ENCODE peak calls at places on chromosomes 1 and 21, in seven cellular contexts. I is choroid plexus epithelial cell, M is cardiac muscle cell, Z is fibroblast of mammary gland, Y is epithelial cell of esophagus, L is colonic mucosa, B is tibial nerve. E is an unnamed sample.

GRCh38 chr1:55854911-55855310 is 639.7 kb upstream of the USP24 start:
- DNase-seq in Z (no peak), B (no peak), Y (no peak), I (peak), M (no peak), L (no peak), E (no peak)

GRCh38 chr1:151720974-151721787 is at the start of gene RIIAD1:
- DNase-seq in M (peak), Y (peak), Z (peak), I (peak), B (peak), L (no peak), E (no peak)

GRCh38 chr1:109466440-109467300 is at the start of gene SYPL2:
- DNase-seq in B (peak), I (peak), L (peak), Z (peak), M (peak), Y (no peak), E (no peak)

GRCh38 chr1:219442575-219442974 is 170.3 kb downstream of the ZC3H11B start:
- DNase-seq in I (no peak), M (no peak), Z (peak), B (no peak), L (no peak), Y (no peak), E (no peak)

GRCh38 chr1:46193984-46194570 is 4.2 kb downstream of the POMGNT1 start:
- DNase-seq in I (peak), M (no peak), Z (no peak), B (no peak), L (no peak), Y (no peak), E (no peak)

GRCh38 chr1:44421374-44422028 is 16.4 kb downstream of the RNF220 start:
- DNase-seq in B (no peak), Y (peak), L (no peak), Z (no peak), I (no peak), M (no peak), E (no peak)

GRCh38 chr1:61174060-61174788 is 91.9 kb downstream of the NFIA start:
- DNase-seq in L (no peak), Y (no peak), Z (no peak), M (no peak), B (no peak), I (no peak), E (no peak)

GRCh38 chr1:204418174-204419063 is 6.8 kb upstream of the PPP1R15B start:
- DNase-seq in I (peak), Y (no peak), B (no peak), L (peak), Z (peak), M (no peak), E (peak)

GRCh38 chr1:103069201-103069600 is 39.1 kb downstream of the COL11A1 start:
- DNase-seq in L (no peak), Z (no peak), M (no peak), Y (no peak), I (peak), B (no peak), E (no peak)

GRCh38 chr1:116569776-116570357 is 959 bp downstream of the CD58 start:
- DNase-seq in I (no peak), B (no peak), Y (peak), Z (peak), L (peak), M (no peak), E (no peak)

GRCh38 chr1:234721476-234722266 is 111.7 kb upstream of the IRF2BP2 start:
- DNase-seq in Y (no peak), Z (peak), I (peak), L (peak), B (peak), M (no peak), E (no peak)
- H3K4me3 ChIP-seq in Y (no peak), Z (no peak), I (no peak), L (no peak), B (peak), M (no peak), E (no peak)

GRCh38 chr21:42021751-42022430 is 11.7 kb upstream of the ZBTB21 start:
- DNase-seq in L (no peak), M (no peak), Z (no peak), B (no peak), Y (no peak), I (peak), E (no peak)

GRCh38 chr21:42016364-42016985 is 6.3 kb upstream of the ZBTB21 start:
- DNase-seq in Z (peak), B (no peak), Y (no peak), I (no peak), L (no peak), M (no peak), E (no peak)

GRCh38 chr21:42019706-42020105 is 9.5 kb upstream of the ZBTB21 start:
- DNase-seq in B (no peak), M (no peak), Y (no peak), I (no peak), Z (no peak), L (no peak), E (no peak)

GRCh38 chr21:42022906-42023305 is 12.7 kb upstream of the ZBTB21 start:
- DNase-seq in Z (no peak), I (no peak), L (no peak), B (no peak), Y (no peak), M (no peak), E (no peak)

DNA sequence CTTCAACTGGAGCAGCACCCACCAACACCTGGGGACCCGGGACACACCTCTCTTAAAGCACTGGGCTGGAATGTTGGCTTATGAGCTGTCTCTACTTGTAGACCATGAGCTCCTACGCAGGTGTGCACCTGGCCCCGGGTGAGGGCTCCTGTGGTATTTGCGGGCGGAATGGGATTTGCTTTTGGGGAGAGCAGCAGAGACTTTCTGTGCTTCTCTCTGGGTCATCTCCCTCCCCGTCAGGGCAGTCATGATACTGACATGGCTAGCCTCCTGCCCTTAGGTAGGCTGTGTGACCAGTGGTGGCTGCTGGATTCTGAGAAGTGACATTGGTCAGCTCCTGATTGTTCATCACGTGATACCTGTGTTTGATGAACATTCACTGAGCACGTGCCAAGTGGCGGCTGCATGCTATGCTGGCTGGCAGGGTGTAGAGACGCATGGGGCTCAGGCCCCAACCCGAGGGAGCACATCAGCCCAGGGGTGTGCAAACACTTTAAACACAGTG is 9.0 kb upstream of the ZBTB21 start:
- DNase-seq in M (no peak), I (no peak), L (no peak), Z (no peak), Y (peak), B (no peak), E (no peak)
- H3K4me3 ChIP-seq in M (no peak), I (no peak), L (no peak), Z (no peak), Y (no peak), B (no peak), E (no peak)

GRCh38 chr1:3627515-3628253 is 2.9 kb downstream of the TPRG1L start:
- DNase-seq in L (no peak), M (no peak), Z (no peak), Y (no peak), I (no peak), B (no peak), E (no peak)

GRCh38 chr1:3625151-3625907 is 514 bp downstream of the TPRG1L start:
- DNase-seq in M (peak), Z (peak), B (no peak), I (peak), Y (peak), L (peak), E (no peak)

GRCh38 chr1:3620708-3621107 is 4.1 kb upstream of the TPRG1L start:
- DNase-seq in L (no peak), B (no peak), I (no peak), Z (no peak), Y (no peak), M (no peak), E (no peak)

GRCh38 chr1:3624194-3625136 is at the start of gene TPRG1L:
- DNase-seq in Z (peak), B (peak), I (peak), M (peak), Y (peak), L (peak), E (peak)

GRCh38 chr1:3623441-3624150 is 1.2 kb upstream of the TPRG1L start:
- DNase-seq in L (no peak), B (no peak), M (no peak), Z (no peak), Y (no peak), I (no peak), E (no peak)
- H3K4me3 ChIP-seq in L (peak), B (peak), M (peak), Z (peak), Y (peak), I (peak), E (peak)

GRCh38 chr1:160950657-160951056 is 4.0 kb downstream of the ITLN2 start:
- DNase-seq in B (no peak), M (no peak), Z (no peak), L (no peak), Y (no peak), I (no peak), E (no peak)

GRCh38 chr1:160951443-160952128 is 3.0 kb downstream of the ITLN2 start:
- DNase-seq in M (peak), I (peak), B (peak), Z (peak), Y (peak), L (peak), E (peak)

GRCh38 chr1:160953030-160953429 is 1.6 kb downstream of the ITLN2 start:
- DNase-seq in I (peak), B (no peak), L (no peak), Y (peak), M (no peak), Z (peak), E (no peak)

GRCh38 chr1:160952129-160952510 is 2.5 kb downstream of the ITLN2 start:
- DNase-seq in B (no peak), M (no peak), I (no peak), Z (no peak), Y (peak), L (no peak), E (no peak)

GRCh38 chr1:160949881-160950280 is 4.7 kb downstream of the ITLN2 start:
- DNase-seq in M (no peak), L (no peak), Z (no peak), I (no peak), Y (no peak), B (no peak), E (no peak)
- H3K4me3 ChIP-seq in M (no peak), L (no peak), Z (no peak), I (no peak), Y (no peak), B (no peak), E (no peak)

GRCh38 chr1:37393585-37394120 is 80.7 kb upstream of the ZC3H12A start:
- DNase-seq in Z (no peak), Y (no peak), I (no peak), L (no peak), M (peak), B (no peak), E (no peak)

GRCh38 chr1:37393173-37393572 is 81.2 kb upstream of the ZC3H12A start:
- DNase-seq in L (no peak), Y (no peak), I (no peak), Z (no peak), B (no peak), M (no peak), E (no peak)

GRCh38 chr1:37391181-37391949 is 83.0 kb upstream of the ZC3H12A start:
- DNase-seq in Y (no peak), B (no peak), Z (no peak), M (no peak), L (no peak), I (peak), E (no peak)

GRCh38 chr1:37389327-37389726 is 85.1 kb upstream of the ZC3H12A start:
- DNase-seq in Z (no peak), Y (no peak), M (no peak), I (no peak), L (no peak), B (no peak), E (no peak)

GRCh38 chr1:37392051-37392450 is 82.3 kb upstream of the ZC3H12A start:
- DNase-seq in B (no peak), Z (no peak), Y (no peak), L (no peak), M (no peak), I (no peak), E (no peak)
- H3K4me3 ChIP-seq in B (no peak), Z (no peak), Y (no peak), L (no peak), M (no peak), I (no peak), E (no peak)

GRCh38 chr1:209768354-209768774 is 12.5 kb downstream of the TRAF3IP3 start:
- DNase-seq in I (no peak), Z (no peak), L (peak), M (no peak), Y (no peak), B (no peak), E (peak)
- H3K4me3 ChIP-seq in I (no peak), Z (no peak), L (peak), M (no peak), Y (no peak), B (peak), E (peak)

DNA sequence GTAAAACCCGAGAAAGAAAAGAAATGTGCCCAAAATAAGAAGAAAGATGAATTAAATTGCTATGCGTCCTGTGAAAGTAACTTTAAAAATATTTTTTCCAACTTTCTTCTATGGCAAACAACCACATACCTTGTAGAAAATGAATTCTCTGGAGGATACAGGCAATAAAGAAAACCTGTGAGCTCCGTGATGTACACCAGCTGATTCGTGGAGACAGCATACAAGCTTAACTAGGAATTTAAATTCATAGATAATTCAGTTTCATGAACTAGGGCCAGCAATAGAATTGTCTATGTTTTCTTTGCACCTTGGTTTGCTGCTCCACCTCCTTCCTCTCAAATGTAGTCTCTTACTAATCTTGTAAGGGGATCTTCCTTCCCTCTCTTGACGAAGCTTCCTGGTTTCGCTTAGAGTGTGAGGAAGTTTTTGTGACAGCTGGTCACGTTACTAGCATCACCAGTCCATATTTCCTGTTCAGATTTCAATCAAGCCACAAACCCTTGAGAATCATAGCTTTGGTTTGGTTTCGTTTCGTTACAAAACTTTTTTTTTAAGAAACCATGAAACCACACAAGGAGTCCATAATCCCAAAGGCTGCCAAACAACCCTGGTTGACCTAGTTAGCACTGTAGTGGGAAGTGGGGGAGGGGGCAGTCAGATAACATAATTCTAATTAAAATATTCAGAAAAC is 35.8 kb downstream of the GREM2 start:
- DNase-seq in L (no peak), Y (no peak), B (peak), M (no peak), Z (peak), I (peak), E (peak)
- H3K4me3 ChIP-seq in L (no peak), Y (no peak), B (peak), M (no peak), Z (peak), I (peak), E (no peak)

DNA sequence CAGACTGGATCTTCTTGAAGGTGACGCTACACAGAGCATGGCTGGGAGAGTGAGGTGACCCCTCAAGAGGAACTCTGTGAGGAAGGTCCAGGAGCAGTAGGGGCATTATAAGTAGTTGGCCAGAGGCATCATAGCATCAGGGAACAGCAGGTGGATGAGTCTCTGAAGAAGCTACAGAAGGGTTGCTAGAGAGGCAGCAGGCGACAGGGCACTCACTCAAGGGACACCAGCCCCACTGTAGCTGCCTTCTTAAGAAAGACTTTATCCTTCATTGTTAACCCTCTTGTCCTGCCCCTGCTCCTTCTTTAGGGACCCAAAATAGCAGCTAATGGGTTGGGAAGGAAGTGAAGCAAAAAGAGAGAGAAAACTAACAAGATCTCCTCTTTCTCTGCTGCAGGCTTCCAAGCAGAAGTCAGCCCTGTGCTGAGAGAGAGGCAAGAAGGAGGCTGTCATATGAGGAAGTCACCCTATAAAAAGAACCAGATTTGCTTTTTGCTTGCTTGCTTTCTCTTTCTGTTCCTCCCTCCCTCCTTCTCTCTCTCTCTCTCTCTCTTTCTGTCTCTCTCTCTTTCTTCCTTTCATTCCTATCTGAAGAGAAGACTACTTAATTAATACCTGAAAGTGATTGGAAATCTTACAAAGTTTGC is 7.7 kb upstream of the CD5L start:
- DNase-seq in M (no peak), Y (no peak), Z (no peak), I (no peak), B (no peak), L (no peak), E (no peak)
- H3K4me3 ChIP-seq in M (no peak), Y (no peak), Z (no peak), I (no peak), B (no peak), L (no peak), E (no peak)

GRCh38 chr1:31772669-31773248 is 8.6 kb upstream of the ADGRB2 start:
- DNase-seq in M (no peak), Z (no peak), I (no peak), Y (no peak), L (no peak), B (no peak), E (no peak)
- H3K4me3 ChIP-seq in M (peak), Z (no peak), I (no peak), Y (peak), L (no peak), B (peak), E (no peak)

GRCh38 chr21:43794311-43794710 is 4.9 kb downstream of the RRP1 start:
- DNase-seq in M (no peak), Z (no peak), Y (no peak), L (no peak), B (no peak), I (no peak), E (no peak)
- H3K4me3 ChIP-seq in M (no peak), Z (no peak), Y (no peak), L (no peak), B (no peak), I (no peak), E (no peak)